ENCODE peak calls at places on chromosomes 13 and 19, in nine cellular contexts. One of them, this sample, is unnamed.

GRCh38 chr19:21498651-21499050 is 6.8 kb upstream of the ZNF429 start:
- DNase-seq in ovary: no peak
- DNase-seq in tibial nerve: no peak
- DNase-seq in IMR-90: no peak
- DNase-seq in CD8-positive, alpha-beta T cell: no peak
- DNase-seq in neural progenitor cell: no peak
- DNase-seq in GM23338: no peak
- DNase-seq in mammary epithelial cell: no peak
- DNase-seq in heart right ventricle: no peak
- DNase-seq in this sample: no peak

GRCh38 chr13:48571121-48571901 is 38.4 kb upstream of the RCBTB2 start:
- DNase-seq in mammary epithelial cell: peak; percentile 43
- DNase-seq in tibial nerve: no peak
- DNase-seq in CD8-positive, alpha-beta T cell: no peak
- DNase-seq in IMR-90: peak; percentile 81
- DNase-seq in neural progenitor cell: no peak
- DNase-seq in heart right ventricle: peak; percentile 59
- DNase-seq in ovary: peak; percentile 25
- DNase-seq in GM23338: no peak
- DNase-seq in this sample: no peak

GRCh38 chr13:42650470-42650869 is 76.5 kb downstream of the TNFSF11 start:
- DNase-seq in mammary epithelial cell: no peak
- DNase-seq in neural progenitor cell: no peak
- DNase-seq in CD8-positive, alpha-beta T cell: no peak
- DNase-seq in heart right ventricle: no peak
- DNase-seq in GM23338: no peak
- DNase-seq in IMR-90: no peak
- DNase-seq in tibial nerve: no peak
- DNase-seq in ovary: no peak
- DNase-seq in this sample: no peak

GRCh38 chr13:32415019-32415418 is 12.9 kb downstream of the N4BP2L1 start:
- DNase-seq in neural progenitor cell: peak; percentile 51
- DNase-seq in heart right ventricle: no peak
- DNase-seq in IMR-90: no peak
- DNase-seq in tibial nerve: no peak
- DNase-seq in CD8-positive, alpha-beta T cell: no peak
- DNase-seq in mammary epithelial cell: no peak
- DNase-seq in GM23338: peak; percentile 82
- DNase-seq in ovary: no peak
- DNase-seq in this sample: no peak

GRCh38 chr13:79490846-79491245 is 9.9 kb downstream of the NDFIP2 start:
- DNase-seq in mammary epithelial cell: no peak
- DNase-seq in CD8-positive, alpha-beta T cell: no peak
- DNase-seq in neural progenitor cell: no peak
- DNase-seq in heart right ventricle: no peak
- DNase-seq in ovary: no peak
- DNase-seq in GM23338: no peak
- DNase-seq in tibial nerve: no peak
- DNase-seq in IMR-90: no peak
- DNase-seq in this sample: no peak

GRCh38 chr13:99308481-99309087 is 1.4 kb upstream of the GPR183 start:
- DNase-seq in ovary: no peak
- DNase-seq in GM23338: no peak
- DNase-seq in heart right ventricle: no peak
- DNase-seq in neural progenitor cell: no peak
- DNase-seq in IMR-90: peak; percentile 63
- DNase-seq in CD8-positive, alpha-beta T cell: no peak
- DNase-seq in tibial nerve: no peak
- DNase-seq in mammary epithelial cell: no peak
- DNase-seq in this sample: no peak

GRCh38 chr13:43229506-43229905 is 206.1 kb downstream of the DNAJC15 start:
- DNase-seq in GM23338: no peak
- DNase-seq in IMR-90: peak; percentile 87
- DNase-seq in tibial nerve: no peak
- DNase-seq in heart right ventricle: no peak
- DNase-seq in mammary epithelial cell: no peak
- DNase-seq in neural progenitor cell: no peak
- DNase-seq in CD8-positive, alpha-beta T cell: no peak
- DNase-seq in ovary: no peak
- DNase-seq in this sample: peak; percentile 38

GRCh38 chr19:9967326-9967725 is 31.0 kb upstream of the OLFM2 start:
- DNase-seq in heart right ventricle: no peak
- DNase-seq in tibial nerve: no peak
- DNase-seq in mammary epithelial cell: no peak
- DNase-seq in neural progenitor cell: no peak
- DNase-seq in CD8-positive, alpha-beta T cell: no peak
- DNase-seq in ovary: no peak
- DNase-seq in IMR-90: peak; percentile 30
- DNase-seq in GM23338: no peak
- DNase-seq in this sample: no peak

GRCh38 chr13:36815069-36815468 is 4.0 kb upstream of the RFXAP start:
- DNase-seq in neural progenitor cell: no peak
- DNase-seq in heart right ventricle: no peak
- DNase-seq in CD8-positive, alpha-beta T cell: no peak
- DNase-seq in tibial nerve: no peak
- DNase-seq in ovary: no peak
- DNase-seq in mammary epithelial cell: no peak
- DNase-seq in IMR-90: no peak
- DNase-seq in GM23338: peak; percentile 51
- DNase-seq in this sample: no peak

GRCh38 chr19:47111081-47111589 is 2.4 kb downstream of the ZC3H4 start:
- DNase-seq in ovary: peak; percentile 38
- DNase-seq in IMR-90: no peak
- DNase-seq in CD8-positive, alpha-beta T cell: peak; percentile 36
- DNase-seq in mammary epithelial cell: peak; percentile 28
- DNase-seq in tibial nerve: no peak
- DNase-seq in neural progenitor cell: peak; percentile 34
- DNase-seq in GM23338: no peak
- DNase-seq in heart right ventricle: peak; percentile 34
- DNase-seq in this sample: peak; percentile 44

GRCh38 chr19:8610041-8610927 is at the start of gene ADAMTS10:
- DNase-seq in tibial nerve: no peak
- DNase-seq in GM23338: peak; percentile 76
- DNase-seq in IMR-90: peak; percentile 43
- DNase-seq in heart right ventricle: no peak
- DNase-seq in neural progenitor cell: peak; percentile 74
- DNase-seq in ovary: peak; percentile 61
- DNase-seq in mammary epithelial cell: no peak
- DNase-seq in CD8-positive, alpha-beta T cell: peak; percentile 29
- DNase-seq in this sample: no peak

GRCh38 chr13:102940143-102940542 is 94.3 kb downstream of the ERCC5 start:
- DNase-seq in ovary: no peak
- DNase-seq in CD8-positive, alpha-beta T cell: no peak
- DNase-seq in neural progenitor cell: no peak
- DNase-seq in heart right ventricle: no peak
- DNase-seq in mammary epithelial cell: no peak
- DNase-seq in GM23338: peak; percentile 73
- DNase-seq in IMR-90: no peak
- DNase-seq in tibial nerve: no peak
- DNase-seq in this sample: no peak

GRCh38 chr13:28031220-28031903 is 42.9 kb upstream of the URAD start:
- DNase-seq in IMR-90: no peak
- DNase-seq in CD8-positive, alpha-beta T cell: no peak
- DNase-seq in ovary: no peak
- DNase-seq in tibial nerve: no peak
- DNase-seq in heart right ventricle: peak; percentile 28
- DNase-seq in mammary epithelial cell: no peak
- DNase-seq in GM23338: no peak
- DNase-seq in neural progenitor cell: no peak
- DNase-seq in this sample: no peak

GRCh38 chr13:28527629-28528028 is 32.7 kb upstream of the FLT1 start:
- DNase-seq in neural progenitor cell: no peak
- DNase-seq in ovary: no peak
- DNase-seq in heart right ventricle: no peak
- DNase-seq in mammary epithelial cell: no peak
- DNase-seq in GM23338: no peak
- DNase-seq in IMR-90: no peak
- DNase-seq in tibial nerve: no peak
- DNase-seq in CD8-positive, alpha-beta T cell: no peak
- DNase-seq in this sample: peak; percentile 65

GRCh38 chr13:114123448-114123847 is 9.0 kb downstream of the RASA3 start:
- DNase-seq in IMR-90: no peak
- DNase-seq in mammary epithelial cell: no peak
- DNase-seq in GM23338: no peak
- DNase-seq in heart right ventricle: no peak
- DNase-seq in neural progenitor cell: no peak
- DNase-seq in CD8-positive, alpha-beta T cell: no peak
- DNase-seq in tibial nerve: no peak
- DNase-seq in ovary: no peak
- DNase-seq in this sample: peak; percentile 55

GRCh38 chr19:38644719-38645118 is 2.7 kb upstream of the ACTN4 start:
- DNase-seq in GM23338: peak; percentile 52
- DNase-seq in neural progenitor cell: no peak
- DNase-seq in ovary: no peak
- DNase-seq in mammary epithelial cell: peak; percentile 28
- DNase-seq in CD8-positive, alpha-beta T cell: no peak
- DNase-seq in IMR-90: no peak
- DNase-seq in heart right ventricle: no peak
- DNase-seq in tibial nerve: no peak
- DNase-seq in this sample: no peak

GRCh38 chr19:55044286-55044685 is 6.2 kb upstream of the GP6 start:
- DNase-seq in ovary: no peak
- DNase-seq in tibial nerve: no peak
- DNase-seq in mammary epithelial cell: no peak
- DNase-seq in neural progenitor cell: no peak
- DNase-seq in CD8-positive, alpha-beta T cell: no peak
- DNase-seq in GM23338: no peak
- DNase-seq in heart right ventricle: no peak
- DNase-seq in IMR-90: no peak
- DNase-seq in this sample: no peak
- H3K4me1 ChIP-seq in ovary: no peaks in the 10 kb centered on the region
- H3K4me1 ChIP-seq in tibial nerve: no peaks in the 10 kb centered on the region
- H3K4me1 ChIP-seq in mammary epithelial cell: no peaks in the 10 kb centered on the region
- H3K4me1 ChIP-seq in neural progenitor cell: no peaks in the 10 kb centered on the region
- H3K4me1 ChIP-seq in CD8-positive, alpha-beta T cell: peaks cover 18% of the 10 kb centered on the region
- H3K4me1 ChIP-seq in GM23338: no peaks in the 10 kb centered on the region
- H3K4me1 ChIP-seq in heart right ventricle: peaks cover 11% of the 10 kb centered on the region
- H3K4me1 ChIP-seq in IMR-90: no peaks in the 10 kb centered on the region
- H3K4me1 ChIP-seq in this sample: peaks cover 7% of the 10 kb centered on the region

GRCh38 chr19:30552593-30552992 is 180.4 kb downstream of the ZNF536 start:
- DNase-seq in IMR-90: no peak
- DNase-seq in tibial nerve: no peak
- DNase-seq in mammary epithelial cell: no peak
- DNase-seq in GM23338: no peak
- DNase-seq in CD8-positive, alpha-beta T cell: no peak
- DNase-seq in ovary: no peak
- DNase-seq in neural progenitor cell: no peak
- DNase-seq in heart right ventricle: no peak
- DNase-seq in this sample: no peak
- H3K4me3 ChIP-seq in IMR-90: no peak overlapping the region
- H3K4me3 ChIP-seq in tibial nerve: no peak overlapping the region
- H3K4me3 ChIP-seq in mammary epithelial cell: no peak overlapping the region
- H3K4me3 ChIP-seq in GM23338: no peak overlapping the region
- H3K4me3 ChIP-seq in CD8-positive, alpha-beta T cell: no peak overlapping the region
- H3K4me3 ChIP-seq in ovary: no peak overlapping the region
- H3K4me3 ChIP-seq in neural progenitor cell: no peak overlapping the region
- H3K4me3 ChIP-seq in heart right ventricle: no peak overlapping the region
- H3K4me3 ChIP-seq in this sample: no peak overlapping the region

GRCh38 chr19:12195501-12195860 is 32.6 kb downstream of the ZNF136 start:
- DNase-seq in tibial nerve: no peak
- DNase-seq in mammary epithelial cell: no peak
- DNase-seq in IMR-90: no peak
- DNase-seq in GM23338: peak; percentile 35
- DNase-seq in heart right ventricle: no peak
- DNase-seq in CD8-positive, alpha-beta T cell: no peak
- DNase-seq in ovary: no peak
- DNase-seq in neural progenitor cell: no peak
- DNase-seq in this sample: no peak
- H3K4me1 ChIP-seq in tibial nerve: no peaks in the 10 kb centered on the region
- H3K4me1 ChIP-seq in mammary epithelial cell: no peaks in the 10 kb centered on the region
- H3K4me1 ChIP-seq in IMR-90: no peaks in the 10 kb centered on the region
- H3K4me1 ChIP-seq in GM23338: no peaks in the 10 kb centered on the region
- H3K4me1 ChIP-seq in heart right ventricle: peaks cover 7% of the 10 kb centered on the region
- H3K4me1 ChIP-seq in CD8-positive, alpha-beta T cell: peaks cover 13% of the 10 kb centered on the region
- H3K4me1 ChIP-seq in ovary: peaks cover 2% of the 10 kb centered on the region
- H3K4me1 ChIP-seq in neural progenitor cell: no peaks in the 10 kb centered on the region
- H3K4me1 ChIP-seq in this sample: peaks cover 12% of the 10 kb centered on the region

GRCh38 chr19:19661675-19662251 is 1.7 kb downstream of the ATP13A1 start:
- DNase-seq in neural progenitor cell: peak; percentile 87
- DNase-seq in CD8-positive, alpha-beta T cell: no peak
- DNase-seq in ovary: no peak
- DNase-seq in mammary epithelial cell: no peak
- DNase-seq in heart right ventricle: no peak
- DNase-seq in IMR-90: no peak
- DNase-seq in GM23338: no peak
- DNase-seq in tibial nerve: no peak
- DNase-seq in this sample: peak; percentile 66

GRCh38 chr19:19662866-19663291 is 597 bp downstream of the ATP13A1 start:
- DNase-seq in CD8-positive, alpha-beta T cell: no peak
- DNase-seq in ovary: no peak
- DNase-seq in heart right ventricle: no peak
- DNase-seq in mammary epithelial cell: no peak
- DNase-seq in GM23338: no peak
- DNase-seq in tibial nerve: no peak
- DNase-seq in neural progenitor cell: no peak
- DNase-seq in IMR-90: peak; percentile 4
- DNase-seq in this sample: no peak

GRCh38 chr19:19663292-19664120 is at the start of gene ATP13A1:
- DNase-seq in mammary epithelial cell: peak; percentile 98
- DNase-seq in tibial nerve: peak; percentile 92
- DNase-seq in neural progenitor cell: peak; percentile 97
- DNase-seq in ovary: peak; percentile 96
- DNase-seq in GM23338: peak; percentile 95
- DNase-seq in heart right ventricle: peak; percentile 97
- DNase-seq in CD8-positive, alpha-beta T cell: peak; percentile 89
- DNase-seq in IMR-90: peak; percentile 97
- DNase-seq in this sample: peak; percentile 98

GRCh38 chr19:19661141-19661674 is 2.3 kb downstream of the ATP13A1 start:
- DNase-seq in CD8-positive, alpha-beta T cell: no peak
- DNase-seq in ovary: no peak
- DNase-seq in neural progenitor cell: peak; percentile 19
- DNase-seq in GM23338: no peak
- DNase-seq in IMR-90: no peak
- DNase-seq in heart right ventricle: no peak
- DNase-seq in tibial nerve: no peak
- DNase-seq in mammary epithelial cell: no peak
- DNase-seq in this sample: peak; percentile 59

GRCh38 chr19:19662344-19662743 is 1.1 kb downstream of the ATP13A1 start:
- DNase-seq in IMR-90: no peak
- DNase-seq in mammary epithelial cell: no peak
- DNase-seq in neural progenitor cell: no peak
- DNase-seq in heart right ventricle: no peak
- DNase-seq in CD8-positive, alpha-beta T cell: no peak
- DNase-seq in tibial nerve: no peak
- DNase-seq in GM23338: no peak
- DNase-seq in ovary: no peak
- DNase-seq in this sample: peak; percentile 8
- H3K4me3 ChIP-seq in IMR-90: peak overlapping the region; percentile 78
- H3K4me3 ChIP-seq in mammary epithelial cell: peak overlapping the region; percentile 67
- H3K4me3 ChIP-seq in neural progenitor cell: peak overlapping the region; percentile 86
- H3K4me3 ChIP-seq in heart right ventricle: peak overlapping the region; percentile 99
- H3K4me3 ChIP-seq in CD8-positive, alpha-beta T cell: peak overlapping the region; percentile 67
- H3K4me3 ChIP-seq in tibial nerve: no peak overlapping the region
- H3K4me3 ChIP-seq in GM23338: peak overlapping the region; percentile 95
- H3K4me3 ChIP-seq in ovary: peak overlapping the region; percentile 89
- H3K4me3 ChIP-seq in this sample: peak overlapping the region; percentile 95

DNA sequence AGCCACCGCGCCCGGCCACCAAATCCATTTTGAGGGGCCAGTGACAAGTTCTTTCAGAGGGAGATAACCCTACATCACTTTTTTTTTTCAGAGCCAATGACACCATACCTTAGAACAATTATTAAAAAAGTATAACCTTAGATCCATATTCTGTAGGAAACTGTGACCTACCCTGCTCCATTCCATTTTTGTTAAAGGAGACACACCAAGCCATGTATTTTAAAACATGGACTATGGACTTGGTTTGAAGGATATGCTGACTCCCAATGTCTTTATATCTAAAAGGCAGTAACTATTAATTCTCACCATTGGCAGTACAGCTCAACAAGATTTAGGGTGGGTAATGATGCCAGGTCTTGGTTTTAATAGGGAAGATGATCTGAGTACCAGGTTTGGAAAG is 1.1 kb downstream of the GSK3A start:
- DNase-seq in IMR-90: no peak
- DNase-seq in CD8-positive, alpha-beta T cell: no peak
- DNase-seq in neural progenitor cell: no peak
- DNase-seq in tibial nerve: no peak
- DNase-seq in ovary: no peak
- DNase-seq in GM23338: no peak
- DNase-seq in heart right ventricle: no peak
- DNase-seq in mammary epithelial cell: no peak
- DNase-seq in this sample: no peak
- H3K4me1 ChIP-seq in IMR-90: peaks cover 6% of the 10 kb centered on the region
- H3K4me1 ChIP-seq in CD8-positive, alpha-beta T cell: peaks cover 35% of the 10 kb centered on the region
- H3K4me1 ChIP-seq in neural progenitor cell: peaks cover 8% of the 10 kb centered on the region
- H3K4me1 ChIP-seq in tibial nerve: peaks cover 56% of the 10 kb centered on the region
- H3K4me1 ChIP-seq in ovary: peaks cover 8% of the 10 kb centered on the region
- H3K4me1 ChIP-seq in GM23338: peaks cover 22% of the 10 kb centered on the region
- H3K4me1 ChIP-seq in heart right ventricle: peaks cover 49% of the 10 kb centered on the region
- H3K4me1 ChIP-seq in mammary epithelial cell: peaks cover 18% of the 10 kb centered on the region
- H3K4me1 ChIP-seq in this sample: peaks cover 57% of the 10 kb centered on the region